ENCODE peak calls at places on chromosomes 12 and 14, in eight cellular contexts. D is HepG2, Z is GM12891, P is suprapubic skin, Y is heart left ventricle, E is IMR-90, I is lower leg skin, S is body of pancreas. T is an unnamed sample.
A peak's percentile ranks its signal among the peaks of the same experiment; 100 is the strongest.

GRCh38 chr14:60658116-60658515 is 8.8 kb upstream of the SIX1 start:
- DNase-seq in D (no peak), Z (no peak), P (no peak), Y (no peak), E (no peak), I (no peak), S (no peak), T (no peak)

GRCh38 chr14:36649872-36650650 is 11.6 kb upstream of the PAX9 start:
- DNase-seq in D (no peak), Z (no peak), P (no peak), Y (no peak), E (no peak), I (no peak), S (no peak), T (no peak)

GRCh38 chr14:52124791-52125661 is 56.2 kb upstream of the NID2 start:
- DNase-seq in D (no peak), Z (no peak), P (no peak), Y (peak; percentile 40), E (peak; percentile 87), I (no peak), S (no peak), T (no peak)

GRCh38 chr12:120066341-120066740 is 50.2 kb downstream of the RAB35 start:
- DNase-seq in D (no peak), Z (no peak), P (no peak), Y (no peak), E (no peak), I (no peak), S (no peak), T (no peak)

GRCh38 chr12:80178846-80179245 is 79.5 kb downstream of the OTOGL start:
- DNase-seq in D (no peak), Z (no peak), P (no peak), Y (no peak), E (no peak), I (no peak), S (no peak), T (no peak)

GRCh38 chr12:122420471-122421262 is 1.8 kb downstream of the CLIP1 start:
- DNase-seq in D (no peak), Z (no peak), P (no peak), Y (no peak), E (no peak), I (no peak), S (peak; percentile 80), T (peak; percentile 29)

GRCh38 chr14:53621433-53621832 is 335.2 kb downstream of the BMP4 start:
- DNase-seq in D (no peak), Z (no peak), P (no peak), Y (no peak), E (no peak), I (no peak), S (no peak), T (no peak)

GRCh38 chr12:5745251-5745888 is 199.7 kb downstream of the ANO2 start:
- DNase-seq in D (peak; percentile 36), Z (peak; percentile 21), P (no peak), Y (peak; percentile 71), E (peak; percentile 58), I (peak; percentile 76), S (peak; percentile 81), T (peak; percentile 47)

GRCh38 chr12:19338405-19338804 is 100.9 kb upstream of the AEBP2 start:
- DNase-seq in D (peak; percentile 1), Z (no peak), P (no peak), Y (no peak), E (peak; percentile 10), I (no peak), S (no peak), T (no peak)

GRCh38 chr12:84874125-84874824 is 38.3 kb downstream of the SLC6A15 start:
- DNase-seq in D (peak; percentile 38), Z (no peak), P (no peak), Y (no peak), E (peak; percentile 60), I (no peak), S (no peak), T (peak; percentile 25)

GRCh38 chr12:53182836-53183235 is 2.1 kb upstream of the CSAD start:
- DNase-seq in D (no peak), Z (no peak), P (no peak), Y (no peak), E (no peak), I (no peak), S (no peak), T (peak; percentile 40)

GRCh38 chr14:99899578-99900178 is 106.5 kb downstream of the EML1 start:
- DNase-seq in D (no peak), Z (no peak), P (no peak), Y (no peak), E (peak; percentile 47), I (no peak), S (no peak), T (peak; percentile 19)

GRCh38 chr14:77126461-77126990 is 15.1 kb downstream of the ZDHHC22 start:
- DNase-seq in D (no peak), Z (no peak), P (peak; percentile 69), Y (no peak), E (no peak), I (no peak), S (no peak), T (no peak)

GRCh38 chr12:113203852-113204760 is 17.2 kb upstream of the TPCN1 start:
- DNase-seq in D (peak; percentile 12), Z (no peak), P (no peak), Y (no peak), E (no peak), I (no peak), S (no peak), T (no peak)

GRCh38 chr14:25034803-25035681 is 14.9 kb downstream of the STXBP6 start:
- DNase-seq in D (peak; percentile 99), Z (no peak), P (no peak), Y (no peak), E (no peak), I (no peak), S (no peak), T (no peak)

GRCh38 chr14:93089501-93090269 is 26.0 kb downstream of the ITPK1 start:
- DNase-seq in D (no peak), Z (no peak), P (no peak), Y (no peak), E (no peak), I (no peak), S (no peak), T (no peak)

GRCh38 chr14:102945346-102946130 is 23.1 kb downstream of the AMN start:
- DNase-seq in D (no peak), Z (no peak), P (no peak), Y (no peak), E (peak; percentile 84), I (no peak), S (no peak), T (no peak)

GRCh38 chr14:75119056-75119455 is 7.8 kb downstream of the NEK9 start:
- DNase-seq in D (no peak), Z (no peak), P (no peak), Y (no peak), E (peak; percentile 38), I (no peak), S (no peak), T (no peak)

GRCh38 chr14:21090194-21090939 is 8.1 kb downstream of the ZNF219 start:
- DNase-seq in D (no peak), Z (no peak), P (no peak), Y (no peak), E (no peak), I (no peak), S (peak; percentile 50), T (peak; percentile 41)

GRCh38 chr14:26174395-26174794 is 423.4 kb downstream of the NOVA1 start:
- DNase-seq in D (no peak), Z (no peak), P (no peak), Y (no peak), E (no peak), I (no peak), S (no peak), T (no peak)

GRCh38 chr14:26175659-26176058 is 422.2 kb downstream of the NOVA1 start:
- DNase-seq in D (no peak), Z (no peak), P (no peak), Y (no peak), E (no peak), I (no peak), S (no peak), T (no peak)

GRCh38 chr14:26170885-26171284 is 426.9 kb downstream of the NOVA1 start:
- DNase-seq in D (no peak), Z (no peak), P (no peak), Y (no peak), E (no peak), I (no peak), S (no peak), T (no peak)

GRCh38 chr14:26173581-26173980 is 424.3 kb downstream of the NOVA1 start:
- DNase-seq in D (no peak), Z (no peak), P (no peak), Y (no peak), E (no peak), I (no peak), S (no peak), T (no peak)
- TF ChIP-seq POLR2A in D (no peak), Z (no peak), P (no peak), Y (no peak), E (no peak), I (no peak), S (no peak), T (no peak)

DNA sequence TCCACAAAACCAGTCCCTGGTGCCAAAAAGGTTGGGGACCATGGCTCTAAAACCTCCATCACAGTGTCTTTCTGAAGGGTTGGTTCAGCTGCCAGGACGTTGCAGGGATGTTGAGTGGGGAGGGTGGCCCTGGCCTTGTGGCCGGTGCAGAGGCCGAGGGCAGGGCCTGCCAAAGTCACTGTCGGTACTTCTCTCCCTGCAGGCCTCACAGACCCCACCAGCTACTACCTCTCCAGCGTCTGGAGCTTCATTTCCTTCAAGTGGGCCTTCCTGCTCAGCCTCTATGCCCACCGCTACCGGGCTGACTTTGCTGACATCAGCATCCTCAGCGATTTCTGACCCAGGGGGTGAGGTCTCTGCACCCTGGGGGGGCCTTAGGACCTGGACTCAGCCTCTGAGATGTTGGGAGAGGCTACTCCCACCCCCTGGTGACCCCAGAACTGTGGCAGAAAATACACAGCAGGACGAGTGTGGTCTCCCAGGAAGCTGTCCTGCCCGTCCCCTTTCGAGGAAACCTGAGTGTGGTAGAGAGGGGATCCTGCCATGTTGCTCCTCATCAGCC is 7.0 kb downstream of the SLC48A1 start:
- DNase-seq in D (no peak), Z (no peak), P (no peak), Y (no peak), E (no peak), I (no peak), S (no peak), T (no peak)
- TF ChIP-seq POLR2A in D (no peak), Z (no peak), P (no peak), Y (no peak), E (no peak), I (no peak), S (no peak), T (no peak)

DNA sequence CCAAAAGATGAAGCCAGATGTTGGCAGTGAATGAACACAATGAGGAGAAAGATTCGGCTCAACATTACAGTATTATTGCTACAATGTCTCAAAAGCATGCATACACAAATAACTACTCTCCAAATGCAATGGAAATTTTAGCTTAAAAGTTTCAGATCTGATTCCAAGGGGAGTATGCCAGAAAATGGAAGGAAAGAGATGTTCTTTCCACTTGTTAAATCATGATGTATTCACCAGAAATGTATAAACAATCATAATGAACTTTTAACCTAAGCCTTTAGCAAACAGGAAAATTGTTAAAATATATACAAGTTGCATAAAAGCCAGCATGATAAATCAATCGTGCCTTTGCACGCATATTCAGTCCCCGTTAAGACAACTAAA is 62.1 kb downstream of the SH2B3 start:
- DNase-seq in D (no peak), Z (no peak), P (no peak), Y (no peak), E (peak; percentile 70), I (no peak), S (no peak), T (no peak)
- TF ChIP-seq POLR2A in D (no peak), Z (no peak), P (no peak), Y (no peak), E (no peak), I (no peak), S (no peak), T (no peak)

GRCh38 chr14:105486974-105487448 is 325 bp downstream of the CRIP1 start:
- DNase-seq in D (no peak), Z (no peak), P (no peak), Y (peak; percentile 92), E (no peak), I (no peak), S (no peak), T (peak; percentile 44)
- TF ChIP-seq POLR2A in D (peak; percentile 33), Z (no peak), P (no peak), Y (no peak), E (no peak), I (no peak), S (no peak), T (no peak)

T was measured in erythroblast.